ENCODE peak calls at places on chromosomes 7 and 10, in four cellular contexts. F is amygdala; B is AG10803; Q is stimulated activated CD4-positive, alpha-beta T cell treated with anti-CD3 and anti-CD28 coated beads, Interleukin-2, amount 100 ng/mL, for 48 hours. Z is an unnamed sample.

GRCh38 chr10:50653758-50654157 is 30.0 kb upstream of the SGMS1 start:
- DNase-seq in B (no peak), F (no peak), Q (no peak), Z (no peak)

GRCh38 chr10:49387029-49387428 is 8.9 kb downstream of the DRGX start:
- DNase-seq in B (peak), Q (no peak), F (no peak), Z (no peak)

GRCh38 chr7:80591654-80592053 is 46.8 kb upstream of the CD36 start:
- DNase-seq in B (no peak), Q (no peak), F (no peak), Z (no peak)

GRCh38 chr7:102012941-102013461 is 195.6 kb downstream of the CUX1 start:
- DNase-seq in F (no peak), B (no peak), Q (no peak), Z (no peak)

GRCh38 chr10:97687785-97688781 is 1.0 kb upstream of the AVPI1 start:
- DNase-seq in B (peak), F (no peak), Q (no peak), Z (no peak)

GRCh38 chr7:1936531-1937251 is 266.6 kb downstream of the ELFN1 start:
- DNase-seq in Q (no peak), F (no peak), B (no peak), Z (no peak)

GRCh38 chr10:71999360-72000072 is 35.3 kb downstream of the CHST3 start:
- DNase-seq in F (peak), B (peak), Q (no peak), Z (peak)

GRCh38 chr7:25244193-25244592 is 15.9 kb upstream of the NPVF start:
- DNase-seq in F (no peak), B (no peak), Q (no peak), Z (no peak)

GRCh38 chr7:44961844-44962482 is 16.9 kb downstream of the MYO1G start:
- DNase-seq in Q (no peak), B (no peak), F (no peak), Z (no peak)

GRCh38 chr10:71029411-71029881 is 141.1 kb upstream of the PCBD1 start:
- DNase-seq in F (no peak), B (no peak), Q (no peak), Z (no peak)

GRCh38 chr7:121643320-121643719 is 229.6 kb upstream of the PTPRZ1 start:
- DNase-seq in B (no peak), Q (no peak), F (no peak), Z (no peak)

GRCh38 chr7:132354527-132354926 is 221.7 kb downstream of the PLXNA4 start:
- DNase-seq in F (no peak), Q (no peak), B (peak), Z (no peak)

GRCh38 chr10:37703074-37703473 is 154.3 kb downstream of the ZNF248 start:
- DNase-seq in F (no peak), B (no peak), Q (no peak), Z (no peak)

GRCh38 chr10:132498562-132499366 is 38.8 kb upstream of the INPP5A start:
- DNase-seq in Q (no peak), B (peak), F (no peak), Z (no peak)

GRCh38 chr7:100818825-100819224 is 8.5 kb downstream of the EPHB4 start:
- DNase-seq in B (no peak), Q (no peak), F (no peak), Z (no peak)

GRCh38 chr10:90983940-90984549 is 63.2 kb upstream of the ANKRD1 start:
- DNase-seq in Q (no peak), F (no peak), B (no peak), Z (no peak)

GRCh38 chr10:31896972-31897384 is 31.7 kb downstream of the ARHGAP12 start:
- DNase-seq in F (no peak), B (peak), Q (no peak), Z (no peak)

GRCh38 chr7:158358926-158359645 is 228.5 kb downstream of the PTPRN2 start:
- DNase-seq in F (no peak), Q (no peak), B (no peak), Z (no peak)

GRCh38 chr7:117048854-117049321 is 95.6 kb downstream of the ST7 start:
- DNase-seq in B (no peak), F (no peak), Q (no peak), Z (no peak)

GRCh38 chr10:95415631-95416031 is 124.8 kb upstream of the PDLIM1 start:
- DNase-seq in Q (no peak), B (no peak), F (no peak), Z (no peak)

GRCh38 chr7:87398441-87398840 is 53.0 kb downstream of the CROT start:
- DNase-seq in B (peak), F (no peak), Q (no peak), Z (no peak)

GRCh38 chr10:11757820-11758463 is 15.8 kb downstream of the ECHDC3 start:
- DNase-seq in Q (peak), F (peak), B (peak), Z (peak)

GRCh38 chr7:153523320-153524015 is 528.7 kb upstream of the DPP6 start:
- DNase-seq in B (no peak), Q (no peak), F (peak), Z (peak)

GRCh38 chr7:39908973-39909372 is 41.1 kb upstream of the CDK13 start:
- DNase-seq in Q (no peak), B (no peak), F (no peak), Z (no peak)